ENCODE peak calls at places on chromosomes 12 and 14, in nine cellular contexts. D, L, S, T, G, J, C, B and M are unnamed samples.

GRCh38 chr14:61330511-61330910 is 9.1 kb downstream of the PRKCH start:
- DNase-seq in D (no peak), L (peak; percentile 60), S (no peak), T (no peak), G (no peak), J (no peak), C (no peak), B (no peak), M (no peak)

GRCh38 chr14:70665448-70666363 is 24.0 kb downstream of the TTC9 start:
- DNase-seq in D (peak; percentile 82), L (peak; percentile 78), S (no peak), T (no peak), G (peak; percentile 30), J (no peak), C (no peak), B (peak; percentile 56), M (peak; percentile 83)

GRCh38 chr12:20188930-20189653 is 179.2 kb upstream of the PDE3A start:
- DNase-seq in D (no peak), L (no peak), S (peak; percentile 29), T (no peak), G (no peak), J (no peak), C (no peak), B (no peak), M (no peak)

GRCh38 chr14:29908652-29909577 is 18.7 kb downstream of the PRKD1 start:
- DNase-seq in D (no peak), L (no peak), S (no peak), T (no peak), G (no peak), J (no peak), C (no peak), B (no peak), M (no peak)

GRCh38 chr14:30861200-30861599 is 13.2 kb upstream of the COCH start:
- DNase-seq in D (no peak), L (no peak), S (no peak), T (no peak), G (no peak), J (no peak), C (no peak), B (no peak), M (no peak)

GRCh38 chr12:92297405-92297804 is 151.8 kb upstream of the BTG1 start:
- DNase-seq in D (no peak), L (no peak), S (no peak), T (no peak), G (no peak), J (no peak), C (no peak), B (no peak), M (no peak)

GRCh38 chr14:91585856-91586255 is 75.7 kb upstream of the PPP4R3A start:
- DNase-seq in D (no peak), L (no peak), S (no peak), T (no peak), G (no peak), J (no peak), C (no peak), B (no peak), M (no peak)

GRCh38 chr12:131084341-131085011 is 130.8 kb downstream of the ADGRD1 start:
- DNase-seq in D (peak; percentile 12), L (no peak), S (no peak), T (no peak), G (no peak), J (no peak), C (no peak), B (no peak), M (peak; percentile 29)

GRCh38 chr14:105852378-105853088 is 326.1 kb downstream of the TMEM121 start:
- DNase-seq in D (no peak), L (no peak), S (no peak), T (peak; percentile 3), G (no peak), J (no peak), C (no peak), B (peak; percentile 30), M (no peak)

GRCh38 chr14:85731198-85731597 is 201.3 kb downstream of the FLRT2 start:
- DNase-seq in D (no peak), L (no peak), S (peak; percentile 95), T (no peak), G (peak; percentile 84), J (no peak), C (no peak), B (no peak), M (no peak)

GRCh38 chr12:47400251-47400650 is 305.6 kb downstream of the RPAP3 start:
- DNase-seq in D (no peak), L (no peak), S (no peak), T (no peak), G (peak; percentile 66), J (no peak), C (no peak), B (no peak), M (no peak)

GRCh38 chr12:68231229-68231628 is 5.6 kb upstream of the IL26 start:
- DNase-seq in D (no peak), L (no peak), S (no peak), T (no peak), G (no peak), J (no peak), C (no peak), B (no peak), M (no peak)

GRCh38 chr12:46777587-46777986 is 48.2 kb downstream of the SLC38A4 start:
- DNase-seq in D (no peak), L (no peak), S (no peak), T (no peak), G (no peak), J (no peak), C (no peak), B (no peak), M (no peak)

GRCh38 chr12:109931143-109931542 is 31.1 kb downstream of the TCHP start:
- DNase-seq in D (no peak), L (no peak), S (no peak), T (no peak), G (no peak), J (no peak), C (no peak), B (no peak), M (no peak)

GRCh38 chr14:89279649-89280232 is 137.3 kb downstream of the FOXN3 start:
- DNase-seq in D (no peak), L (no peak), S (no peak), T (no peak), G (no peak), J (no peak), C (no peak), B (no peak), M (no peak)